ENCODE peak calls at places on chromosomes 2 and 18, in five cellular contexts. N is body of pancreas, K is coronary artery, G is progenitor cell of endocrine pancreas, V is HepG2. P is an unnamed sample.
A peak's percentile ranks its signal among the peaks of the same experiment; 100 is the strongest.

GRCh38 chr2:106537047-106537446 is 49.9 kb downstream of the CD8B2 start:
- DNase-seq in G (no peak), N (no peak), K (no peak), V (no peak), P (no peak)

GRCh38 chr2:47038656-47039501 is 116.2 kb downstream of the STPG4 start:
- DNase-seq in V (no peak), G (no peak), K (no peak), N (no peak), P (no peak)

GRCh38 chr18:28457784-28458183 is 280.9 kb upstream of the CDH2 start:
- DNase-seq in N (no peak), K (no peak), G (no peak), V (no peak), P (no peak)

GRCh38 chr2:230286048-230286447 is 40.9 kb upstream of the SP140L start:
- DNase-seq in V (no peak), G (no peak), K (no peak), N (no peak), P (no peak)

GRCh38 chr2:85156141-85156540 is 22.9 kb downstream of the TCF7L1 start:
- DNase-seq in K (no peak), G (no peak), N (no peak), V (no peak), P (no peak)

GRCh38 chr2:67984600-67984999 is 78.2 kb downstream of the C1D start:
- DNase-seq in G (no peak), V (no peak), K (no peak), N (no peak), P (no peak)

GRCh38 chr18:10045296-10045891 is 131.6 kb downstream of the VAPA start:
- DNase-seq in N (no peak), G (no peak), K (no peak), V (no peak), P (no peak)

GRCh38 chr2:45707034-45707433 is 55.6 kb downstream of the PRKCE start:
- DNase-seq in N (no peak), V (no peak), K (no peak), G (no peak), P (no peak)

GRCh38 chr2:16739778-16740581 is 74.3 kb upstream of the CYRIA start:
- DNase-seq in G (no peak), V (no peak), N (peak; percentile 73), K (no peak), P (peak; percentile 68)

GRCh38 chr2:3486047-3487027 is 33.0 kb downstream of the ADI1 start:
- DNase-seq in V (no peak), K (no peak), N (peak; percentile 11), G (no peak), P (no peak)

GRCh38 chr18:3048121-3048520 is 35.2 kb upstream of the LPIN2 start:
- DNase-seq in N (no peak), K (no peak), G (no peak), V (no peak), P (no peak)

GRCh38 chr2:241391892-241392665 is 36.0 kb downstream of the FARP2 start:
- DNase-seq in V (peak; percentile 73), K (no peak), N (peak; percentile 52), G (no peak), P (peak; percentile 42)

GRCh38 chr2:59167514-59167913 is 926.4 kb upstream of the FANCL start:
- DNase-seq in K (no peak), V (no peak), G (no peak), N (no peak), P (no peak)

GRCh38 chr18:21689736-21690135 is 14.8 kb downstream of the ABHD3 start:
- DNase-seq in V (no peak), N (no peak), K (no peak), G (no peak), P (no peak)

GRCh38 chr2:78541088-78541450 is 484.4 kb upstream of the REG3G start:
- DNase-seq in G (no peak), N (no peak), V (peak; percentile 29), K (no peak), P (no peak)

GRCh38 chr18:13435596-13436333 is 217.2 kb downstream of the LDLRAD4 start:
- DNase-seq in N (no peak), K (no peak), G (no peak), V (no peak), P (no peak)

GRCh38 chr2:233990261-233990798 is 60.2 kb upstream of the SPP2 start:
- DNase-seq in K (no peak), N (no peak), V (no peak), G (no peak), P (no peak)

GRCh38 chr2:66445781-66446177 is 10.9 kb downstream of the MEIS1 start:
- DNase-seq in K (no peak), N (no peak), V (no peak), G (no peak), P (no peak)

GRCh38 chr2:142189506-142189905 is 58.7 kb upstream of the LRP1B start:
- DNase-seq in V (no peak), G (no peak), N (no peak), K (no peak), P (no peak)

GRCh38 chr2:155412599-155412998 is 714.1 kb downstream of the KCNJ3 start:
- DNase-seq in G (no peak), N (no peak), V (no peak), K (no peak), P (no peak)

GRCh38 chr2:80515961-80516360 is 211.4 kb upstream of the LRRTM1 start:
- DNase-seq in V (no peak), K (no peak), N (no peak), G (no peak), P (no peak)

GRCh38 chr2:84879595-84880394 is 1.1 kb downstream of the TRABD2A start:
- DNase-seq in V (no peak), K (no peak), G (no peak), N (no peak), P (no peak)

GRCh38 chr18:78733762-78734613 is 245.6 kb upstream of the SALL3 start:
- DNase-seq in N (no peak), V (no peak), K (peak; percentile 43), G (no peak), P (no peak)

DNA sequence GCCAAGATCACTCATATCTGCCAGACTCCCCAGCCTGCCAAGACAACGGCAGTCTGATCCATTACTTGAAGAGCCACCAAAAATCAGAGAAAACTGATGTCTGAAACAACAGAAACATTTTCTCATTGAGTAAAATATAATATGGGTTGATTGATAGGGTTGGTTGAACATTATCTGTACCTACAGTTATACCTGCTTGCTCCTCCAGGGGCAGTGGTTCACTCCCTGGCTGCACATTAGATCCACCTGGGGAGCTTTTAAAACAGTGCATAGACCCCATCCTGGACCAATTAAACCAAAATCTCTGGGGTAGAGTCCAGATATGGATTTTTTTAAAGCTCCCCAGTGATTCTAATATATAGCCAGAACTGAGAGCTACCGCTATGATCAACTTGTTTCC is 43.6 kb upstream of the SLC14A2 start:
- DNase-seq in V (no peak), K (no peak), N (no peak), G (no peak), P (no peak)
- TF ChIP-seq CTCF in V (no peak), K (no peak), N (no peak), G (peak; percentile 50), P (no peak)

GRCh38 chr2:69209482-69209881 is 177.5 kb downstream of the GFPT1 start:
- DNase-seq in N (no peak), V (no peak), G (no peak), K (no peak), P (no peak)

GRCh38 chr2:69205491-69205890 is 181.5 kb downstream of the GFPT1 start:
- DNase-seq in G (no peak), N (no peak), V (no peak), K (no peak), P (no peak)

GRCh38 chr2:69210386-69210785 is 176.6 kb downstream of the GFPT1 start:
- DNase-seq in N (no peak), V (no peak), K (no peak), G (no peak), P (no peak)

GRCh38 chr2:69211111-69211510 is 175.9 kb downstream of the GFPT1 start:
- DNase-seq in N (no peak), K (no peak), G (no peak), V (no peak), P (no peak)

GRCh38 chr2:69208023-69208595 is 178.9 kb downstream of the GFPT1 start:
- DNase-seq in N (no peak), G (no peak), K (no peak), V (no peak), P (no peak)
- TF ChIP-seq CTCF in N (no peak), G (no peak), K (no peak), V (peak; percentile 30), P (no peak)

GRCh38 chr2:177332992-177333388 is 59.6 kb upstream of the AGPS start:
- DNase-seq in G (no peak), V (no peak), N (no peak), K (no peak), P (no peak)

GRCh38 chr2:177338177-177338721 is 54.3 kb upstream of the AGPS start:
- DNase-seq in V (peak; percentile 41), N (no peak), K (no peak), G (no peak), P (no peak)

GRCh38 chr2:177332041-177332991 is 60.3 kb upstream of the AGPS start:
- DNase-seq in N (peak; percentile 35), V (peak; percentile 74), K (no peak), G (peak; percentile 16), P (peak; percentile 41)

GRCh38 chr2:177335917-177336450 is 56.6 kb upstream of the AGPS start:
- DNase-seq in K (no peak), G (no peak), V (no peak), N (no peak), P (no peak)

GRCh38 chr2:177334940-177335543 is 57.5 kb upstream of the AGPS start:
- DNase-seq in K (no peak), N (peak; percentile 20), V (peak; percentile 72), G (no peak), P (no peak)
- TF ChIP-seq CTCF in K (peak; percentile 88), N (peak; percentile 91), V (peak; percentile 92), G (peak; percentile 95), P (peak; percentile 88)

GRCh38 chr18:33837191-33837590 is 259.2 kb downstream of the ASXL3 start:
- DNase-seq in N (no peak), K (no peak), V (no peak), G (no peak), P (no peak)

GRCh38 chr18:33844232-33844631 is 266.2 kb downstream of the ASXL3 start:
- DNase-seq in K (no peak), G (no peak), N (no peak), V (no peak), P (no peak)

GRCh38 chr18:33839452-33840225 is 261.6 kb downstream of the ASXL3 start:
- DNase-seq in G (no peak), N (no peak), K (no peak), V (peak; percentile 55), P (no peak)

GRCh38 chr18:33838084-33838483 is 260.1 kb downstream of the ASXL3 start:
- DNase-seq in K (no peak), V (no peak), N (no peak), G (no peak), P (no peak)

DNA sequence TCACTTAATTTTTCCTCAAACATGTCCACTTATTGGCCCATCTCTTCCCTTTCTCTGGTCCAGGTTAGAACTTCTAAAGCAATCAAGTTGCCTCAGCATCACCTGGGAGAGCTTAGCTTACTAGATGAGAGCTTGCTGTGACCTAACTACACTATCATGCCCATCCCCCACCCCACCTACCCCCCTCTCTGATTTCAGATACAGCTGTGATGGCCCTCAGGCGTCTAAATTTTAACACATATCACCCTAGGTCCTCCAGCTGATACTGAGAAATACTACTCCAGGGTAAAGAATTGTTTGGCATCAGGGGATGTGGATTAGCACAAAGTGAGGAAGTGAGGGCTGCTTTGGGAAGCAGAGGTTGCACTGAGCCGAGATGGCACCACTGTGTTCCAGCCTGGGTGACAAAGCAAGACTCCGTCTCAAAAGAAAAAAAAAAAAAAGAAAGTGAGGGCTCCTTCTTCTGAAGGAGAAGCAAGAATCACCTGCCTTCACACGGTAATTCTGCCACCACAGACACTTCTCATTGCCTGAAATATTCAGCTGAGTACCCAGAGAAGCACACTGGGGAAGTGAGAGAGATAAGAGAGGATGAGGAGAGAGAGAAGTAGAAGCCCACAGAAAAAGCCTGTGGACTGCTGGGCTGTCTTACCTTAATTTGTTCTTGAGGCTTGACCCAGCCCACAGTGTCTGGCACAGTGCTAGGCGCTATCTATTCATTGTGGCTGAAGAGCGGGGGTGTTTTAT is 263.4 kb downstream of the ASXL3 start:
- DNase-seq in N (no peak), G (no peak), K (no peak), V (no peak), P (no peak)
- TF ChIP-seq CTCF in N (no peak), G (no peak), K (no peak), V (no peak), P (no peak)